ENCODE peak calls at places on chromosomes 16 and 17, in ten cellular contexts. K is IMR-90; C is stimulated activated CD8-positive, alpha-beta memory T cell treated with anti-CD3 and anti-CD28 coated beads, Interleukin-15, amount 100 ng/mL, for 4 hours; U is stimulated activated CD4-positive, alpha-beta T cell treated with anti-CD3 and anti-CD28 coated beads, Interleukin-4, amount 100 ng/mL, for 24 hours; P is PC-3; M is MV-4-11; O is head of caudate nucleus; Z is activated CD4-positive, alpha-beta T cell treated with anti-CD3 and anti-CD28 coated beads for 24 hours; V is COR-L47; Q is AG10803. A is an unnamed sample.

GRCh38 chr17:80216473-80217456 is 3.4 kb downstream of the SGSH start:
- DNase-seq in C (no peak), Q (no peak), O (no peak), M (no peak), Z (no peak), P (no peak), V (no peak), K (no peak), U (no peak), A (no peak)

GRCh38 chr16:81431554-81432353 is 12.9 kb upstream of the CMIP start:
- DNase-seq in C (no peak), K (peak), O (no peak), U (no peak), M (peak), Z (no peak), P (peak), Q (peak), V (no peak), A (no peak)

GRCh38 chr17:79159926-79160325 is 85.3 kb downstream of the ENGASE start:
- DNase-seq in U (no peak), Z (no peak), K (no peak), Q (no peak), V (no peak), P (no peak), O (no peak), C (no peak), M (no peak), A (no peak)

GRCh38 chr16:90046971-90047713 is 27.9 kb upstream of the DBNDD1 start:
- DNase-seq in V (no peak), C (no peak), Q (peak), M (no peak), K (peak), U (no peak), P (no peak), Z (no peak), O (no peak), A (no peak)

GRCh38 chr16:56354746-56355145 is 70.6 kb downstream of the AMFR start:
- DNase-seq in Q (no peak), U (no peak), P (no peak), M (no peak), V (no peak), K (no peak), O (peak), Z (no peak), C (no peak), A (no peak)

GRCh38 chr16:63623551-63624039 is 1498.3 kb downstream of the CDH11 start:
- DNase-seq in Q (no peak), C (no peak), O (no peak), M (no peak), U (no peak), K (no peak), Z (no peak), V (no peak), P (no peak), A (no peak)

GRCh38 chr17:80904036-80904435 is 87.6 kb upstream of the CHMP6 start:
- DNase-seq in Z (no peak), M (no peak), K (no peak), P (no peak), O (no peak), U (no peak), C (no peak), Q (no peak), V (no peak), A (no peak)

GRCh38 chr17:18037482-18037881 is 1.5 kb downstream of the ATPAF2 start:
- DNase-seq in U (no peak), O (no peak), C (no peak), M (peak), P (no peak), Q (no peak), K (no peak), V (no peak), Z (no peak), A (no peak)

GRCh38 chr17:3213587-3213986 is 6.1 kb downstream of the OR1A1 start:
- DNase-seq in Z (no peak), C (no peak), Q (no peak), V (no peak), K (no peak), U (no peak), M (no peak), O (no peak), P (no peak), A (no peak)

GRCh38 chr16:84503751-84504395 is 586 bp downstream of the MEAK7 start:
- DNase-seq in C (no peak), Q (peak), M (no peak), O (no peak), K (peak), U (no peak), P (peak), V (no peak), Z (no peak), A (no peak)

GRCh38 chr16:15440852-15441251 is 6.5 kb downstream of the BMERB1 start:
- DNase-seq in M (no peak), O (no peak), U (no peak), K (peak), Q (peak), C (no peak), V (no peak), Z (no peak), P (peak), A (no peak)

GRCh38 chr16:81604960-81605383 is 160.4 kb downstream of the CMIP start:
- DNase-seq in M (no peak), U (no peak), Q (peak), O (no peak), C (no peak), K (peak), V (no peak), P (peak), Z (no peak), A (no peak)

GRCh38 chr17:62134397-62134796 is 69.3 kb upstream of the MED13 start:
- DNase-seq in U (no peak), M (no peak), O (no peak), V (no peak), K (peak), C (no peak), Z (no peak), P (no peak), Q (peak), A (no peak)

GRCh38 chr17:70797166-70797565 is 627.8 kb downstream of the KCNJ2 start:
- DNase-seq in M (no peak), C (no peak), P (no peak), Z (no peak), U (no peak), Q (no peak), V (no peak), O (no peak), K (no peak), A (no peak)

GRCh38 chr17:2041561-2042354 is at the start of gene OVCA2:
- DNase-seq in P (peak), M (peak), K (peak), U (peak), O (peak), V (peak), Z (peak), C (peak), Q (peak), A (peak)

GRCh38 chr17:75575728-75576127 is 11.9 kb upstream of the MYO15B start:
- DNase-seq in M (no peak), V (no peak), Q (no peak), O (no peak), P (no peak), C (no peak), K (no peak), Z (no peak), U (no peak), A (no peak)

GRCh38 chr16:56667581-56668571 is at the start of gene MT1G:
- DNase-seq in Q (no peak), O (peak), U (peak), C (no peak), V (no peak), M (peak), Z (no peak), P (no peak), K (no peak), A (no peak)

GRCh38 chr17:3529817-3530741 is 27.5 kb downstream of the TRPV3 start:
- DNase-seq in M (no peak), C (no peak), U (no peak), Q (peak), O (peak), P (no peak), K (no peak), Z (no peak), V (no peak), A (peak)

GRCh38 chr17:35607239-35607817 is 20.2 kb downstream of the AP2B1 start:
- DNase-seq in P (no peak), C (no peak), O (no peak), U (no peak), V (no peak), M (no peak), Q (no peak), Z (no peak), K (peak), A (no peak)

GRCh38 chr17:76569607-76570279 is 15.9 kb downstream of the ST6GALNAC2 start:
- DNase-seq in O (peak), K (no peak), V (no peak), Z (no peak), C (no peak), Q (no peak), U (no peak), M (no peak), P (peak), A (peak)

GRCh38 chr17:77455111-77455877 is 314.5 kb downstream of the SEC14L1 start:
- DNase-seq in K (peak), P (no peak), Z (no peak), M (no peak), C (no peak), V (no peak), O (no peak), U (peak), Q (peak), A (no peak)

GRCh38 chr16:84047626-84048025 is 5.0 kb upstream of the SLC38A8 start:
- DNase-seq in O (no peak), C (no peak), Q (no peak), Z (no peak), M (no peak), K (no peak), U (no peak), V (no peak), P (no peak), A (no peak)

A was measured in putamen.